ENCODE peak calls at places on chromosomes 12 and 14, in four cellular contexts. V is esophagus muscularis mucosa, U is NCI-H1694 treated with DMSO at 0.1 percent for 48 hours, X is mucosa of gallbladder. F is an unnamed sample.

GRCh38 chr12:6766651-6767300 is 613 bp downstream of the PTMS start:
- DNase-seq in V (no peak), U (peak), X (peak), F (peak)

GRCh38 chr12:53039851-53040250 is 10.0 kb upstream of the TNS2 start:
- DNase-seq in X (no peak), V (no peak), U (no peak), F (no peak)

GRCh38 chr12:52165096-52165855 is 26.5 kb downstream of the KRT80 start:
- DNase-seq in V (no peak), U (no peak), X (no peak), F (no peak)

GRCh38 chr14:73833530-73834257 is 17.9 kb upstream of the PTGR2 start:
- DNase-seq in X (peak), U (no peak), V (no peak), F (no peak)

GRCh38 chr14:78175412-78175811 is 5.2 kb downstream of the NRXN3 start:
- DNase-seq in X (no peak), U (no peak), V (no peak), F (no peak)

GRCh38 chr12:93763746-93764147 is 86.6 kb downstream of the CRADD start:
- DNase-seq in V (no peak), X (no peak), U (no peak), F (no peak)

GRCh38 chr12:92696240-92696639 is 6.5 kb upstream of the PLEKHG7 start:
- DNase-seq in X (peak), U (peak), V (no peak), F (peak)

GRCh38 chr12:113276306-113276705 is 55.0 kb downstream of the TPCN1 start:
- DNase-seq in U (no peak), X (no peak), V (no peak), F (no peak)

GRCh38 chr12:13595536-13596450 is 385.6 kb downstream of the GRIN2B start:
- DNase-seq in U (peak), V (no peak), X (no peak), F (no peak)

GRCh38 chr14:106163316-106163715 is 636.9 kb downstream of the TMEM121 start:
- DNase-seq in U (no peak), V (peak), X (no peak), F (no peak)

GRCh38 chr14:30143617-30144016 is 216.0 kb upstream of the PRKD1 start:
- DNase-seq in U (no peak), V (no peak), X (no peak), F (no peak)

GRCh38 chr14:70152704-70153103 is 36.0 kb downstream of the SLC8A3 start:
- DNase-seq in V (no peak), U (no peak), X (no peak), F (no peak)

GRCh38 chr12:13376627-13377373 is 180.3 kb downstream of the EMP1 start:
- DNase-seq in U (no peak), V (peak), X (peak), F (no peak)

GRCh38 chr14:62443796-62444195 is 601.5 kb downstream of the KCNH5 start:
- DNase-seq in V (no peak), X (no peak), U (no peak), F (no peak)

GRCh38 chr12:12684375-12685106 is 11.4 kb downstream of the GPR19 start:
- DNase-seq in X (peak), V (no peak), U (peak), F (peak)

GRCh38 chr12:130830246-130830551 is 8.9 kb downstream of the STX2 start:
- DNase-seq in X (no peak), U (no peak), V (no peak), F (no peak)

GRCh38 chr12:86137936-86138335 is 118.3 kb downstream of the MGAT4C start:
- DNase-seq in U (no peak), X (no peak), V (no peak), F (no peak)

GRCh38 chr14:31449971-31450610 is 7.2 kb downstream of the DTD2 start:
- DNase-seq in X (no peak), U (peak), V (no peak), F (no peak)

GRCh38 chr12:65319680-65320193 is 41.3 kb downstream of the MSRB3 start:
- DNase-seq in X (no peak), V (no peak), U (no peak), F (no peak)

GRCh38 chr14:22200977-22201605 is 387.9 kb downstream of the DAD1 start:
- DNase-seq in U (peak), X (no peak), V (no peak), F (peak)

GRCh38 chr12:69000069-69000468 is 67.1 kb upstream of the CPM start:
- DNase-seq in U (no peak), X (no peak), V (no peak), F (no peak)

GRCh38 chr12:70812124-70812523 is 108.4 kb downstream of the PTPRR start:
- DNase-seq in X (peak), U (no peak), V (no peak), F (no peak)

GRCh38 chr12:18145924-18146323 is 55.9 kb upstream of the RERGL start:
- DNase-seq in X (no peak), U (no peak), V (no peak), F (no peak)

GRCh38 chr12:14936224-14936861 is 2.0 kb downstream of the ERP27 start:
- DNase-seq in V (no peak), U (no peak), X (no peak), F (no peak)

GRCh38 chr12:113271853-113272561 is 50.7 kb downstream of the TPCN1 start:
- DNase-seq in V (peak), X (peak), U (no peak), F (no peak)

GRCh38 chr12:131575371-131575770 is 135.5 kb upstream of the SFSWAP start:
- DNase-seq in V (no peak), X (no peak), U (no peak), F (no peak)

GRCh38 chr14:75837151-75837787 is 144.5 kb downstream of the TGFB3 start:
- DNase-seq in X (no peak), U (no peak), V (no peak), F (no peak)

GRCh38 chr12:120119395-120119973 is 2.9 kb upstream of the RAB35 start:
- DNase-seq in X (no peak), U (no peak), V (no peak), F (no peak)

GRCh38 chr14:55382483-55382882 is 29.1 kb downstream of the ATG14 start:
- DNase-seq in X (no peak), V (no peak), U (no peak), F (no peak)

GRCh38 chr14:99571303-99571986 is 32.6 kb downstream of the CCDC85C start:
- DNase-seq in V (no peak), X (peak), U (no peak), F (no peak)

GRCh38 chr14:100381386-100382105 is 58.4 kb downstream of the SLC25A47 start:
- DNase-seq in U (no peak), V (no peak), X (no peak), F (no peak)

GRCh38 chr12:45439039-45439438 is 223.1 kb downstream of the ANO6 start:
- DNase-seq in V (peak), U (no peak), X (no peak), F (no peak)

GRCh38 chr12:92063641-92064040 is 82.0 kb downstream of the BTG1 start:
- DNase-seq in X (no peak), V (no peak), U (no peak), F (no peak)

GRCh38 chr12:15796493-15797141 is 7.4 kb upstream of the EPS8 start:
- DNase-seq in V (no peak), X (peak), U (no peak), F (no peak)

GRCh38 chr14:103206023-103206481 is 82.8 kb downstream of the TNFAIP2 start:
- DNase-seq in U (no peak), V (no peak), X (no peak), F (no peak)

GRCh38 chr14:55936691-55937090 is 181.5 kb upstream of the PELI2 start:
- DNase-seq in V (peak), X (no peak), U (no peak), F (no peak)

GRCh38 chr12:76855266-76855665 is 23.6 kb downstream of the CSRP2 start:
- DNase-seq in X (no peak), U (no peak), V (no peak), F (no peak)

F was measured in NCI-H2171.